ENCODE peak calls at places on chromosomes 7 and 10, in seven cellular contexts. E is hepatocyte; A is AG04449; I is H9; U is GM12865; M is CD4-positive, alpha-beta T cell; T is IMR-90. R is an unnamed sample.

GRCh38 chr7:2800220-2800922 is 43.7 kb downstream of the GNA12 start:
- DNase-seq in E (no peak), A (no peak), I (no peak), U (no peak), M (no peak), T (no peak), R (no peak)

GRCh38 chr10:7417103-7417623 is 6.3 kb upstream of the SFMBT2 start:
- DNase-seq in E (peak; percentile 32), A (peak; percentile 4), I (no peak), U (peak; percentile 51), M (no peak), T (peak; percentile 64), R (no peak)

GRCh38 chr10:70567603-70568002 is 34.9 kb downstream of the PRF1 start:
- DNase-seq in E (no peak), A (no peak), I (no peak), U (no peak), M (no peak), T (no peak), R (no peak)

GRCh38 chr10:1205450-1206030 is 149.4 kb downstream of the WDR37 start:
- DNase-seq in E (no peak), A (no peak), I (peak; percentile 24), U (no peak), M (no peak), T (no peak), R (no peak)

GRCh38 chr7:28643369-28644340 is 231.3 kb downstream of the CREB5 start:
- DNase-seq in E (no peak), A (no peak), I (peak; percentile 39), U (no peak), M (no peak), T (no peak), R (no peak)

GRCh38 chr10:91909178-91909677 is at the start of gene FGFBP3:
- DNase-seq in E (peak; percentile 56), A (no peak), I (peak; percentile 71), U (peak; percentile 23), M (no peak), T (peak; percentile 45), R (peak; percentile 49)

GRCh38 chr10:46232666-46233065 is 54.1 kb upstream of the ANTXRL start:
- DNase-seq in E (no peak), A (no peak), I (peak; percentile 10), U (no peak), M (no peak), T (no peak), R (no peak)

GRCh38 chr7:139456511-139456910 is 27.0 kb downstream of the KLRG2 start:
- DNase-seq in E (no peak), A (no peak), I (no peak), U (no peak), M (no peak), T (no peak), R (no peak)

GRCh38 chr10:114770009-114770408 is 51.6 kb upstream of the FHIP2A start:
- DNase-seq in E (no peak), A (no peak), I (no peak), U (no peak), M (no peak), T (no peak), R (no peak)

GRCh38 chr10:8600192-8600591 is 545.7 kb downstream of the GATA3 start:
- DNase-seq in E (no peak), A (no peak), I (no peak), U (no peak), M (no peak), T (no peak), R (no peak)

GRCh38 chr7:136883046-136883445 is 14.6 kb downstream of the CHRM2 start:
- DNase-seq in E (no peak), A (no peak), I (no peak), U (no peak), M (no peak), T (peak; percentile 52), R (no peak)

GRCh38 chr7:76300210-76300731 is 2.2 kb upstream of the HSPB1 start:
- DNase-seq in E (peak; percentile 65), A (no peak), I (no peak), U (no peak), M (no peak), T (peak; percentile 82), R (no peak)

GRCh38 chr10:13223241-13223640 is 10.9 kb downstream of the UCMA start:
- DNase-seq in E (no peak), A (no peak), I (no peak), U (no peak), M (no peak), T (no peak), R (no peak)

GRCh38 chr10:1323951-1324350 is 267.8 kb downstream of the WDR37 start:
- DNase-seq in E (no peak), A (no peak), I (no peak), U (peak; percentile 20), M (no peak), T (no peak), R (no peak)

GRCh38 chr7:5425507-5426225 is 2.0 kb upstream of the TNRC18 start:
- DNase-seq in E (peak; percentile 88), A (no peak), I (peak; percentile 75), U (no peak), M (no peak), T (peak; percentile 89), R (peak; percentile 49)

GRCh38 chr10:97117372-97117771 is 68.4 kb downstream of the SLIT1 start:
- DNase-seq in E (no peak), A (no peak), I (no peak), U (no peak), M (no peak), T (no peak), R (no peak)

GRCh38 chr7:27608776-27609495 is 53.7 kb downstream of the HIBADH start:
- DNase-seq in E (peak; percentile 16), A (no peak), I (no peak), U (no peak), M (no peak), T (no peak), R (no peak)

GRCh38 chr7:142391191-142391992 is 133.5 kb upstream of the PRSS58 start:
- DNase-seq in E (peak; percentile 30), A (no peak), I (peak; percentile 76), U (peak; percentile 20), M (peak; percentile 34), T (peak; percentile 15), R (no peak)
- TF ChIP-seq CTCF in E (peak; percentile 31), A (peak; percentile 49), I (peak; percentile 90), U (peak; percentile 41), M (no peak), T (peak; percentile 35), R (peak; percentile 30)

DNA sequence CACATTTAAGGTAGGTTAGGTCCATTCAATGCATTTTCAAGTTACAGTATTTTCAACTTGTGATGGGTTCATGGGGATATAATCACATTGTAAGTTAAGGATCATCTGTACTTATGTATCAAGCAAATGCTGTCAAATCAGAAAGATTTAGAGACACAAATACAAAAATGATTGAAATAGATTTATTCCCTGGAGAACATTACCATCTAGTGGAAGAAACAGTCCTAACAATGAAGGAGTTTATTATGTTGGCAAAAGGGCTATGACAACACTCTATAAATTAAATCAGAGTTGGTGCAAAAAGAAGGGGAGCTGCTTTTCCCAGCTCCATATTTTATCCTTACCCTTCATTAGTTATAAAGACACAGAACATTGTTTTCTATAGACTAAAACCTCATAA is 69.0 kb downstream of the PRSS58 start:
- DNase-seq in E (no peak), A (no peak), I (no peak), U (no peak), M (no peak), T (no peak), R (no peak)
- TF ChIP-seq CTCF in E (peak; percentile 51), A (no peak), I (peak; percentile 66), U (peak; percentile 14), M (no peak), T (no peak), R (no peak)

GRCh38 chr10:132372516-132373095 is 24.4 kb upstream of the PWWP2B start:
- DNase-seq in E (no peak), A (no peak), I (no peak), U (no peak), M (no peak), T (no peak), R (no peak)

GRCh38 chr10:132369636-132370185 is 27.3 kb upstream of the PWWP2B start:
- DNase-seq in E (no peak), A (no peak), I (no peak), U (no peak), M (peak; percentile 1), T (no peak), R (no peak)

GRCh38 chr10:132370426-132371340 is 26.3 kb upstream of the PWWP2B start:
- DNase-seq in E (no peak), A (no peak), I (no peak), U (no peak), M (peak; percentile 1), T (no peak), R (no peak)

GRCh38 chr10:132373241-132373955 is 23.6 kb upstream of the PWWP2B start:
- DNase-seq in E (no peak), A (no peak), I (no peak), U (no peak), M (no peak), T (no peak), R (no peak)

GRCh38 chr10:132371641-132372081 is 25.3 kb upstream of the PWWP2B start:
- DNase-seq in E (no peak), A (no peak), I (no peak), U (peak; percentile 29), M (no peak), T (no peak), R (no peak)
- TF ChIP-seq CTCF in E (peak; percentile 12), A (peak; percentile 34), I (peak; percentile 66), U (peak; percentile 44), M (peak; percentile 28), T (peak; percentile 32), R (peak; percentile 49)

DNA sequence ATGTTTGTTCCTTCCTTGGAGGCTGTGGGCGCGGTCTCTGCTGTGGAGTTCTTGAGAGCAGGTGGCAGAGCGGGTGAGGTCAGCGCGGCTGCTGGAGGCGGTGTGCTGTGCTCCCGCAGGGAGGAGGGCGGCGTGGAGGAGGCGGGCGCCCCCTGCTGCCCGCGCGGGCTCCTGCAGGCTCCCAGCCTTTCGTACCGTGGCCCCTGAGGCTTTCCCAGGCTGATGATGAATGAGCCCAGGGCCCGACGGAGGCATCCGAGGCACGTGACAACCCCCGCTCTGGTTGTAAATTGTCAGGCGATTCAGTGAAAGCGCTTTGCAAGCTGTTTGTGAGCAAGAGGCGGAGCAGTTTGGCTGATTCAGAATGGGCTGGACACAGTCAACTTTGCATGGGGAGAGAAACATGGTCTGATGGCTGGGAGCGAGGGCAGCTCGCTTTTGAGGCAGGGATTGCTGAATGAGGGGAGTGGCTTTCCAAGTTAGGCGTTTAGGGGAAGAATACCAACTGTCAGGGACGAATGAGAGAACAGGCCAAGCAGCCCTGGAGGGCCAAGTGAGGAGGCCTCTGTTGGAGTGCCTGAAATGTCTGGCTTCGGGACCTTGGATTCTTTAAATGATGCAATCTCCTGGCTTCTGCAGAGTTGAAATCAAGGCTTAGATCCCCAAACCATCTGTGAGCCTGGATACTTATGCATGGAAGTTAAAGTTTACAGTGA is 46.6 kb downstream of the CDHR3 start:
- DNase-seq in E (peak; percentile 95), A (peak; percentile 92), I (peak; percentile 97), U (peak; percentile 63), M (peak; percentile 86), T (peak; percentile 98), R (peak; percentile 82)
- TF ChIP-seq CTCF in E (peak; percentile 98), A (peak; percentile 98), I (peak; percentile 100), U (peak; percentile 84), M (peak; percentile 99), T (peak; percentile 98), R (peak; percentile 85)

GRCh38 chr7:31126976-31127375 is 74.9 kb downstream of the ADCYAP1R1 start:
- DNase-seq in E (no peak), A (no peak), I (no peak), U (no peak), M (no peak), T (peak; percentile 18), R (no peak)
- TF ChIP-seq CTCF in E (peak; percentile 47), A (peak; percentile 13), I (peak; percentile 40), U (no peak), M (no peak), T (peak; percentile 37), R (no peak)

R was measured in GM20000.